ENCODE peak calls at places on chromosomes 7 and 10, in ten cellular contexts. D, W, N, T, Y, U, S, E, O and Q are unnamed samples.

GRCh38 chr10:26858707-26859034 is 2.1 kb downstream of the ABI1 start:
- DNase-seq in T (no peak), W (no peak), U (no peak), N (no peak), S (no peak), Y (no peak), D (no peak), E (no peak), O (no peak), Q (no peak)

GRCh38 chr7:134755422-134756022 is 23.9 kb upstream of the CALD1 start:
- DNase-seq in E (no peak), U (peak; percentile 50), N (no peak), D (peak; percentile 11), W (no peak), O (peak; percentile 65), Y (peak; percentile 7), S (no peak), T (no peak), Q (peak; percentile 58)

GRCh38 chr7:957418-958220 is 3.1 kb upstream of the ADAP1 start:
- DNase-seq in D (no peak), W (no peak), E (no peak), S (peak; percentile 74), T (no peak), N (no peak), U (no peak), O (no peak), Y (no peak), Q (no peak)

GRCh38 chr10:47098964-47099363 is 187.7 kb downstream of the PTPN20 start:
- DNase-seq in Y (no peak), U (no peak), E (no peak), S (no peak), T (no peak), N (no peak), O (no peak), D (no peak), W (no peak), Q (no peak)

GRCh38 chr10:29987471-29987870 is 71.9 kb downstream of the JCAD start:
- DNase-seq in Y (no peak), W (no peak), O (no peak), S (no peak), N (no peak), E (no peak), U (no peak), D (no peak), T (no peak), Q (no peak)

GRCh38 chr7:92034116-92034515 is 93.5 kb downstream of the AKAP9 start:
- DNase-seq in N (no peak), W (no peak), E (no peak), T (no peak), D (no peak), O (no peak), Y (no peak), U (no peak), S (no peak), Q (no peak)

GRCh38 chr7:69683002-69683401 is 84.7 kb downstream of the AUTS2 start:
- DNase-seq in Y (no peak), D (no peak), T (no peak), U (peak; percentile 9), S (no peak), O (peak; percentile 42), N (no peak), E (no peak), W (no peak), Q (no peak)

GRCh38 chr7:104862719-104863118 is 151.3 kb upstream of the KMT2E start:
- DNase-seq in O (no peak), D (no peak), T (no peak), Y (no peak), E (no peak), S (no peak), U (peak; percentile 35), W (no peak), N (no peak), Q (peak; percentile 21)

GRCh38 chr10:132408367-132408781 is 11.4 kb downstream of the PWWP2B start:
- DNase-seq in S (no peak), E (no peak), N (peak; percentile 60), T (no peak), Y (no peak), O (no peak), W (no peak), D (no peak), U (peak; percentile 65), Q (no peak)

GRCh38 chr7:494906-495305 is 24.7 kb downstream of the PDGFA start:
- DNase-seq in N (no peak), S (peak; percentile 35), Y (no peak), E (no peak), U (no peak), W (no peak), O (no peak), T (no peak), D (no peak), Q (no peak)